ENCODE peak calls at places on chromosomes 4 and X, in nine cellular contexts. I is ELF-1; K is NCI-H1417; G is LHCN-M2; H is SW480; L is CD4-positive, alpha-beta T cell; M is HFFc6; Q is kidney glomerular epithelial cell; Z is stomach. C is an unnamed sample.

GRCh38 chr4:139761461-139761860 is 95.8 kb downstream of the MGST2 start:
- DNase-seq in Z (no peak), Q (no peak), I (peak; percentile 53), M (peak; percentile 57), K (no peak), H (peak; percentile 40), G (peak; percentile 26), L (no peak), C (peak; percentile 33)

GRCh38 chr4:112592717-112593116 is 44.0 kb downstream of the ZGRF1 start:
- DNase-seq in L (no peak), H (no peak), I (no peak), M (no peak), Z (no peak), G (no peak), K (no peak), Q (no peak), C (no peak)

GRCh38 chr4:172232966-172233365 is 419.8 kb downstream of the GALNTL6 start:
- DNase-seq in Z (no peak), Q (no peak), H (no peak), I (peak; percentile 18), K (no peak), L (no peak), G (peak; percentile 10), M (no peak), C (no peak)

GRCh38 chr4:107619065-107619464 is 101.0 kb downstream of the PAPSS1 start:
- DNase-seq in L (no peak), H (no peak), I (no peak), Z (no peak), Q (peak; percentile 59), M (peak; percentile 93), G (peak; percentile 94), K (no peak), C (peak; percentile 88)

GRCh38 chrX:44152867-44153266 is 179.7 kb upstream of the NDP start:
- DNase-seq in L (no peak), H (no peak), Q (no peak), K (no peak), G (peak; percentile 57), Z (no peak), I (no peak), M (no peak), C (no peak)

GRCh38 chr4:6079965-6080364 is 61.7 kb upstream of the C4orf50 start:
- DNase-seq in L (no peak), K (no peak), G (no peak), M (no peak), Q (no peak), Z (no peak), I (no peak), H (no peak), C (no peak)

GRCh38 chrX:150429577-150429976 is 66.5 kb downstream of the MAMLD1 start:
- DNase-seq in H (no peak), Z (no peak), I (no peak), G (peak; percentile 58), Q (no peak), L (no peak), K (no peak), M (peak; percentile 47), C (peak; percentile 66)

GRCh38 chrX:40922307-40922706 is 162.9 kb upstream of the USP9X start:
- DNase-seq in H (peak; percentile 58), Z (no peak), K (peak; percentile 22), G (peak; percentile 49), I (peak; percentile 89), Q (peak; percentile 15), M (peak; percentile 39), L (no peak), C (peak; percentile 57)

GRCh38 chr4:182404371-182404770 is 161.2 kb downstream of the TENM3 start:
- DNase-seq in M (no peak), G (no peak), H (no peak), K (no peak), I (no peak), L (no peak), Q (no peak), Z (no peak), C (no peak)

GRCh38 chr4:138540056-138540800 is 298.1 kb upstream of the SLC7A11 start:
- DNase-seq in K (no peak), L (no peak), G (no peak), M (peak; percentile 75), Q (no peak), H (no peak), Z (no peak), I (no peak), C (peak; percentile 78)

GRCh38 chr4:17241835-17242234 is 270.1 kb downstream of the QDPR start:
- DNase-seq in L (no peak), K (no peak), G (no peak), Z (no peak), H (no peak), I (no peak), Q (no peak), M (no peak), C (no peak)

GRCh38 chr4:123600426-123600825 is 203.8 kb downstream of the SPRY1 start:
- DNase-seq in M (no peak), L (no peak), K (no peak), G (no peak), H (no peak), Z (no peak), Q (no peak), I (no peak), C (no peak)

GRCh38 chr4:52822583-52823477 is 39.3 kb upstream of the RASL11B start:
- DNase-seq in Z (no peak), H (no peak), L (no peak), K (no peak), I (no peak), Q (no peak), M (peak; percentile 72), G (peak; percentile 95), C (peak; percentile 73)

GRCh38 chr4:122827258-122827887 is 742 bp downstream of the FGF2 start:
- DNase-seq in Q (no peak), G (peak; percentile 67), M (no peak), I (peak; percentile 61), H (no peak), K (peak; percentile 79), Z (peak; percentile 26), L (no peak), C (peak; percentile 47)

GRCh38 chr4:5500165-5500564 is 208.2 kb downstream of the EVC2 start:
- DNase-seq in G (peak; percentile 42), Q (no peak), H (peak; percentile 20), Z (no peak), K (no peak), M (no peak), I (no peak), L (no peak), C (peak; percentile 41)

GRCh38 chrX:16826207-16826606 is 39.9 kb downstream of the TXLNG start:
- DNase-seq in L (no peak), Z (no peak), M (peak; percentile 44), Q (peak; percentile 25), H (peak; percentile 46), G (peak; percentile 53), I (peak; percentile 24), K (peak; percentile 18), C (peak; percentile 33)

GRCh38 chr4:174929346-174929745 is 11.2 kb downstream of the ADAM29 start:
- DNase-seq in K (no peak), M (no peak), I (no peak), G (no peak), L (no peak), Z (no peak), H (no peak), Q (no peak), C (no peak)

GRCh38 chr4:42531631-42532030 is 125.3 kb downstream of the ATP8A1 start:
- DNase-seq in I (no peak), Q (no peak), M (no peak), K (no peak), H (no peak), Z (no peak), G (no peak), L (no peak), C (no peak)

GRCh38 chrX:9312922-9313867 is 151.7 kb upstream of the TBL1X start:
- DNase-seq in K (peak; percentile 16), Z (peak; percentile 66), G (no peak), L (peak; percentile 71), Q (no peak), H (peak; percentile 22), I (peak; percentile 60), M (no peak), C (peak; percentile 6)

GRCh38 chr4:79241846-79242245 is 84.0 kb downstream of the NAA11 start:
- DNase-seq in K (no peak), L (no peak), H (peak; percentile 18), Q (peak; percentile 22), I (peak; percentile 27), G (peak; percentile 46), M (peak; percentile 10), Z (no peak), C (peak; percentile 34)

GRCh38 chr4:97493815-97494518 is 649.3 kb downstream of the STPG2 start:
- DNase-seq in I (no peak), Z (no peak), L (no peak), K (no peak), M (no peak), H (no peak), G (no peak), Q (peak; percentile 3), C (no peak)